ENCODE peak calls at places on chromosomes 5 and 9, in nine cellular contexts. P is choroid plexus epithelial cell, Q is AG04449, X is bronchial epithelial cell, G is fibroblast of lung, I is Peyer's patch, E is SK-N-SH, Z is tibial nerve, W is transverse colon. T is an unnamed sample.

GRCh38 chr5:76763136-76763535 is 47.2 kb downstream of the F2R start:
- DNase-seq in P (no peak), Z (no peak), Q (no peak), I (no peak), X (peak), W (no peak), E (no peak), G (no peak), T (no peak)

GRCh38 chr5:14405706-14406553 is 175.7 kb upstream of the OTULINL start:
- DNase-seq in Z (no peak), P (no peak), E (no peak), X (peak), Q (no peak), W (no peak), G (peak), I (no peak), T (peak)

GRCh38 chr5:56838409-56839039 is 23.2 kb downstream of the MAP3K1 start:
- DNase-seq in G (peak), E (no peak), Q (peak), X (peak), I (no peak), W (no peak), P (peak), Z (no peak), T (peak)

GRCh38 chr5:93299596-93300308 is 281.3 kb downstream of the NR2F1-AS1 start:
- DNase-seq in I (no peak), E (no peak), G (peak), W (no peak), Q (no peak), X (no peak), P (peak), Z (no peak), T (no peak)

GRCh38 chr5:127705120-127705892 is 2.1 kb downstream of the CCDC192 start:
- DNase-seq in Z (peak), G (peak), W (no peak), P (peak), Q (no peak), E (no peak), X (peak), I (no peak), T (peak)

GRCh38 chr5:176166427-176166826 is 71.8 kb upstream of the SIMC1 start:
- DNase-seq in G (no peak), Q (no peak), Z (no peak), P (no peak), W (no peak), I (no peak), E (no peak), X (peak), T (no peak)

GRCh38 chr9:71766663-71767062 is 1.6 kb downstream of the CEMIP2 start:
- DNase-seq in Z (no peak), P (no peak), E (no peak), W (no peak), Q (no peak), G (no peak), X (peak), I (no peak), T (no peak)

GRCh38 chr9:130933114-130934046 is 5.7 kb downstream of the FIBCD1 start:
- DNase-seq in E (no peak), P (peak), X (peak), I (no peak), Q (no peak), Z (no peak), W (no peak), G (peak), T (peak)

GRCh38 chr5:31811210-31811609 is 172.3 kb downstream of the PDZD2 start:
- DNase-seq in I (no peak), Z (no peak), X (peak), W (no peak), G (peak), P (peak), Q (peak), E (no peak), T (peak)

GRCh38 chr5:135650081-135650480 is 71.3 kb upstream of the CXCL14 start:
- DNase-seq in W (no peak), E (no peak), G (no peak), Q (no peak), Z (no peak), I (no peak), P (no peak), X (peak), T (no peak)

GRCh38 chr5:7779663-7780030 is 71.3 kb downstream of the CFAP90 start:
- DNase-seq in I (no peak), Z (no peak), X (no peak), P (no peak), G (peak), E (no peak), W (no peak), Q (no peak), T (no peak)

GRCh38 chr9:129284607-129285291 is 106.7 kb upstream of the IER5L start:
- DNase-seq in Z (no peak), G (no peak), I (no peak), W (no peak), Q (no peak), P (no peak), X (no peak), E (no peak), T (no peak)

GRCh38 chr5:66378407-66378806 is 217.8 kb upstream of the MAST4 start:
- DNase-seq in P (no peak), X (no peak), W (no peak), E (no peak), Q (no peak), I (no peak), G (no peak), Z (no peak), T (peak)

GRCh38 chr5:1557114-1557873 is 33.5 kb upstream of the LPCAT1 start:
- DNase-seq in G (no peak), Q (no peak), W (peak), X (no peak), I (no peak), P (no peak), Z (no peak), E (no peak), T (no peak)

GRCh38 chr5:169933127-169933526 is 47.2 kb downstream of the INSYN2B start:
- DNase-seq in W (no peak), P (no peak), Z (no peak), Q (no peak), I (no peak), E (peak), G (no peak), X (no peak), T (no peak)

GRCh38 chr5:14513266-14513665 is 68.3 kb upstream of the OTULINL start:
- DNase-seq in X (no peak), I (no peak), W (peak), Z (no peak), G (no peak), P (no peak), Q (no peak), E (no peak), T (no peak)

DNA sequence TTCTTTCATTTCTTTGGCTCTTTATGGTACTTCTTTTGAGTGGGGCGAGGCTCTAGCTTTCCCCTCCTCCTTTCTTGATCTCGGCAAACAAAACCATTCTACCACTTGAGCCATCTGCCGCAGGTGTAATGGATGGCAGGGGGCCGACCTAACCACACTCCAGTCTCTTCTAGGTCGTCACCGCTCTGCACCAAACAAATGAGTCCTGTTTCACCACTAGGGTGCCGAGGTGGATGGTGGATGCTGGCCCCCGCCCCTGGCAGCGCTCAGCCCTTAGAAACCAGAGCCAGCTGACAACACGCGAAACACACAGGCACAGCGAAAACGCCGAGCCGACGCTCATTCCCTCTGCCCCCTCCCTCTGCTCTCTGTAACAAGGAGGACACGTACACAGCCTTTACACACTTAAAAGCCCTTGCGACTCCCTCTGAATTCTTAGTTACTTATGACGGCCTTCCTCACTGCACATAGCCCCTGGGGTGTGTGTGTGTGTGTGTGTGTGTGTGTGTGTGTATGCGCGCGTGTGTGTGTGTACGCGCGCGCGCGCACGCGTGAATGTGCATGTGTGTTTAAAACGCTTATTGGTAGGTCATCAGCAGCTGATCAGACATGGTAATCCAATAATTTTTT is 199.4 kb downstream of the MEF2C start:
- DNase-seq in G (peak), Q (no peak), E (peak), Z (no peak), I (no peak), P (no peak), W (no peak), X (no peak), T (no peak)
- H3K4me3 ChIP-seq in G (no peak), Q (no peak), E (no peak), Z (no peak), I (no peak), P (no peak), W (no peak), X (no peak), T (no peak)

GRCh38 chr9:82588801-82589200 is 474.1 kb downstream of the RASEF start:
- DNase-seq in P (no peak), G (no peak), Q (no peak), Z (no peak), X (no peak), I (no peak), E (no peak), W (no peak), T (no peak)
- TF ChIP-seq CTCF in P (no peak), G (no peak), Q (no peak), Z (no peak), X (no peak), I (no peak), E (no peak), W (no peak), T (no peak)

GRCh38 chr9:84669293-84670105 is at the start of gene NTRK2:
- DNase-seq in Q (no peak), G (peak), I (no peak), W (no peak), P (no peak), E (peak), X (peak), Z (peak), T (peak)
- H3K4me3 ChIP-seq in Q (peak), G (peak), I (peak), W (no peak), P (peak), E (peak), X (peak), Z (peak), T (peak)

GRCh38 chr5:141135718-141136266 is 786 bp downstream of the PCDHB5 start:
- DNase-seq in P (no peak), X (no peak), W (no peak), Q (no peak), E (no peak), Z (no peak), I (no peak), G (no peak), T (no peak)

GRCh38 chr5:141135030-141135717 is at the start of gene PCDHB5:
- DNase-seq in I (no peak), Z (peak), P (peak), G (peak), X (peak), W (no peak), E (no peak), Q (no peak), T (peak)
- TF ChIP-seq CTCF in I (no peak), Z (peak), P (peak), G (peak), X (peak), W (no peak), E (peak), Q (peak), T (peak)

DNA sequence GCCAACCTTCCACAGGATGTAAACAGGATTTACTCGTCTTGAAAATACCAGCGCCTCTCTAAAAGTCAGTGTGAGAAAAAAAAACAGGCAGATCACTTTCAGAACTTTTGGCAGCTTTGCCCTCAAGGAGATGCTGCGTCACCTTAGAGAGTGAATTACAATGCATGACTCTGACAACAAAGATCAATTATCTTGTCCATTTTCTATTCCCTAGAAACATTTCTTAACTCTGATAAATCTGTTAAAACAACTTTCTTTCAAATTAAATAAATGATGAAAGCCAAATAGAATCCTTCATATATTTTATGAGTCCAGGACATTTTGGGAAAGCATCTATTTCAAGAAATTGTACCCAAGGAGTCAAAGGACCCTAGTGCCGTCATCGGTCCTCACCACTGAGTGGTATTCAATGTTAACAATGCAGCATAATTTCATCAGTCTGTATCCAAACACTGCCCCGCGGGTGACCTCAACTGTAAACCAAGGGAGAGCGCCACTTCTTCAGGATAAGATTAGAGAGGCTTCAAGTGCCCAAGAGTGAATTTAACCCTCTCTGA is 536.0 kb downstream of the PDE4D start:
- DNase-seq in Q (no peak), G (peak), E (no peak), I (peak), X (no peak), W (no peak), P (peak), Z (no peak), T (peak)
- H3K4me3 ChIP-seq in Q (no peak), G (no peak), E (no peak), I (no peak), X (no peak), W (no peak), P (no peak), Z (no peak), T (no peak)